ENCODE peak calls at places on chromosome 10, in four cellular contexts. Y is GOT3; T is stimulated activated CD4-positive, alpha-beta T cell treated with anti-CD3 and anti-CD28 coated beads, Interleukin-15, amount 100 ng/mL, for 1 hour; H is activated CD8-positive, alpha-beta memory T cell treated with anti-CD3 and anti-CD28 coated beads, Interleukin-2, amount 10 ng/mL, durations not matched to agents 7 days and 5 days. A is an unnamed sample.

GRCh38 chr10:122232781-122233180 is 38.3 kb upstream of the BTBD16 start:
- DNase-seq in H (no peak), Y (no peak), T (no peak), A (no peak)

GRCh38 chr10:17005621-17006566 is 123.7 kb downstream of the CUBN start:
- DNase-seq in T (no peak), Y (no peak), H (no peak), A (no peak)

GRCh38 chr10:60654813-60655464 is 123.3 kb upstream of the CDK1 start:
- DNase-seq in H (no peak), T (no peak), Y (no peak), A (no peak)

GRCh38 chr10:86967481-86967941 is 771 bp upstream of the ADIRF start:
- DNase-seq in Y (no peak), T (no peak), H (peak; percentile 38), A (no peak)

GRCh38 chr10:20988357-20988983 is 91.4 kb upstream of the NEBL start:
- DNase-seq in T (no peak), H (no peak), Y (no peak), A (no peak)

GRCh38 chr10:113350311-113350710 is 202.5 kb upstream of the HABP2 start:
- DNase-seq in Y (no peak), T (no peak), H (no peak), A (no peak)

GRCh38 chr10:17709492-17709891 is 42.5 kb upstream of the TMEM236 start:
- DNase-seq in T (no peak), H (no peak), Y (no peak), A (no peak)

GRCh38 chr10:100325164-100325563 is 4.9 kb downstream of the PKD2L1 start:
- DNase-seq in H (no peak), T (no peak), Y (no peak), A (no peak)

GRCh38 chr10:90407116-90407515 is 450.7 kb downstream of the HTR7 start:
- DNase-seq in T (no peak), Y (no peak), H (no peak), A (no peak)

GRCh38 chr10:94097656-94098055 is 103.9 kb downstream of the PLCE1 start:
- DNase-seq in H (no peak), T (no peak), Y (no peak), A (no peak)

GRCh38 chr10:87978166-87978565 is 114.7 kb downstream of the PTEN start:
- DNase-seq in T (no peak), Y (no peak), H (no peak), A (no peak)

GRCh38 chr10:43595739-43596298 is 10.4 kb upstream of the ZNF485 start:
- DNase-seq in T (no peak), H (peak; percentile 52), Y (no peak), A (no peak)

GRCh38 chr10:29535778-29536459 is 98.9 kb downstream of the SVIL start:
- DNase-seq in Y (no peak), H (no peak), T (no peak), A (no peak)

GRCh38 chr10:132632851-132633684 is 95.5 kb downstream of the INPP5A start:
- DNase-seq in Y (no peak), T (no peak), H (no peak), A (no peak)

GRCh38 chr10:50993817-50994251 is 80.5 kb upstream of the PRKG1 start:
- DNase-seq in Y (no peak), T (no peak), H (no peak), A (no peak)

GRCh38 chr10:92238586-92239098 is 52.2 kb downstream of the CPEB3 start:
- DNase-seq in T (no peak), Y (no peak), H (no peak), A (no peak)

GRCh38 chr10:89280501-89280900 is 21.3 kb upstream of the IFIT2 start:
- DNase-seq in Y (no peak), T (no peak), H (no peak), A (no peak)

GRCh38 chr10:23439452-23439919 is 611 bp downstream of the OTUD1 start:
- DNase-seq in H (no peak), T (peak; percentile 10), Y (no peak), A (no peak)

GRCh38 chr10:55283041-55283440 is 482.0 kb upstream of the PCDH15 start:
- DNase-seq in T (no peak), H (no peak), Y (no peak), A (no peak)

GRCh38 chr10:21003240-21003822 is 106.2 kb upstream of the NEBL start:
- DNase-seq in T (no peak), Y (no peak), H (no peak), A (no peak)

GRCh38 chr10:12262278-12262981 is 66.4 kb downstream of the CDC123 start:
- DNase-seq in T (no peak), Y (no peak), H (peak; percentile 49), A (no peak)

A was measured in GDM1.